ENCODE peak calls at places on chromosomes 1 and 21, in seven cellular contexts. B, P, O, U, V, Z and Y are unnamed samples. For H3K36me3, the result is how much of the 10 kb centered on the place peaks cover.

GRCh38 chr1:115668579-115668978 is 26.8 kb downstream of the VANGL1 start:
- DNase-seq in B (peak), P (peak), O (peak), U (no peak), V (peak), Z (no peak), Y (no peak)

GRCh38 chr1:170521818-170522217 is 10.1 kb upstream of the GORAB start:
- DNase-seq in B (no peak), P (peak), O (no peak), U (no peak), V (peak), Z (no peak), Y (no peak)

GRCh38 chr1:232143315-232143886 is 486.5 kb downstream of the SIPA1L2 start:
- DNase-seq in B (no peak), P (peak), O (no peak), U (peak), V (no peak), Z (no peak), Y (no peak)

GRCh38 chr1:117572546-117572945 is 33.3 kb upstream of the TENT5C start:
- DNase-seq in B (no peak), P (no peak), O (no peak), U (no peak), V (no peak), Z (no peak), Y (no peak)

GRCh38 chr1:43388613-43389012 is 987 bp downstream of the MED8 start:
- DNase-seq in B (no peak), P (peak), O (no peak), U (no peak), V (no peak), Z (no peak), Y (no peak)

GRCh38 chr21:41817228-41817627 is 50.4 kb upstream of the RIPK4 start:
- DNase-seq in B (peak), P (peak), O (peak), U (peak), V (peak), Z (no peak), Y (peak)

GRCh38 chr1:156387899-156388813 is 19.1 kb downstream of the RHBG start:
- DNase-seq in B (no peak), P (peak), O (no peak), U (peak), V (no peak), Z (no peak), Y (no peak)

GRCh38 chr1:170470121-170470520 is 61.8 kb upstream of the GORAB start:
- DNase-seq in B (no peak), P (no peak), O (no peak), U (no peak), V (no peak), Z (no peak), Y (no peak)

GRCh38 chr1:33516891-33517550 is 44.6 kb downstream of the ZSCAN20 start:
- DNase-seq in B (no peak), P (no peak), O (no peak), U (no peak), V (peak), Z (no peak), Y (no peak)

GRCh38 chr1:183075861-183076260 is 52.6 kb downstream of the LAMC1 start:
- DNase-seq in B (no peak), P (peak), O (no peak), U (no peak), V (peak), Z (no peak), Y (no peak)

GRCh38 chr1:3598051-3598471 is 13.2 kb downstream of the MEGF6 start:
- DNase-seq in B (peak), P (no peak), O (no peak), U (peak), V (no peak), Z (no peak), Y (no peak)

GRCh38 chr1:214660900-214661299 is 57.9 kb downstream of the CENPF start:
- DNase-seq in B (no peak), P (peak), O (no peak), U (peak), V (peak), Z (no peak), Y (no peak)

GRCh38 chr1:158527190-158527815 is 26.9 kb downstream of the OR6Y1 start:
- DNase-seq in B (peak), P (peak), O (no peak), U (no peak), V (peak), Z (no peak), Y (no peak)

GRCh38 chr1:186139706-186140105 is 235.3 kb downstream of the TPR start:
- DNase-seq in B (peak), P (peak), O (no peak), U (no peak), V (peak), Z (no peak), Y (no peak)

GRCh38 chr1:36123357-36123756 is 1.7 kb downstream of the COL8A2 start:
- DNase-seq in B (no peak), P (no peak), O (no peak), U (no peak), V (no peak), Z (no peak), Y (no peak)

GRCh38 chr1:2645776-2646175 is 13.0 kb upstream of the MMEL1 start:
- DNase-seq in B (no peak), P (no peak), O (no peak), U (no peak), V (no peak), Z (peak), Y (no peak)

GRCh38 chr1:229129306-229130027 is 141.4 kb upstream of the RAB4A start:
- DNase-seq in B (no peak), P (no peak), O (no peak), U (no peak), V (no peak), Z (peak), Y (no peak)

GRCh38 chr21:36237441-36237840 is 80.8 kb downstream of the DOP1B start:
- DNase-seq in B (peak), P (no peak), O (no peak), U (no peak), V (no peak), Z (no peak), Y (peak)

GRCh38 chr21:45266518-45267389 is 20.9 kb downstream of the POFUT2 start:
- DNase-seq in B (no peak), P (no peak), O (no peak), U (no peak), V (no peak), Z (peak), Y (no peak)

GRCh38 chr1:15428815-15429435 is 9.3 kb upstream of the CTRC start:
- DNase-seq in B (no peak), P (no peak), O (no peak), U (no peak), V (no peak), Z (no peak), Y (no peak)

GRCh38 chr1:15431571-15431948 is 6.7 kb upstream of the CTRC start:
- DNase-seq in B (no peak), P (no peak), O (no peak), U (no peak), V (no peak), Z (no peak), Y (no peak)

GRCh38 chr1:15430787-15431570 is 7.3 kb upstream of the CTRC start:
- DNase-seq in B (no peak), P (peak), O (no peak), U (peak), V (peak), Z (no peak), Y (no peak)

GRCh38 chr1:15427280-15427666 is 11.0 kb upstream of the CTRC start:
- DNase-seq in B (no peak), P (no peak), O (no peak), U (no peak), V (no peak), Z (no peak), Y (no peak)

GRCh38 chr1:15429701-15430149 is 8.5 kb upstream of the CTRC start:
- DNase-seq in B (peak), P (peak), O (no peak), U (no peak), V (peak), Z (no peak), Y (no peak)
- H3K36me3 ChIP-seq in B (under half), P (under half), O (under half), U (under half), V (under half), Z (under half), Y (under half)

GRCh38 chr1:241637604-241638003 is 2.6 kb downstream of the CHML start:
- DNase-seq in B (peak), P (peak), O (no peak), U (peak), V (peak), Z (no peak), Y (no peak)

GRCh38 chr1:241640149-241640866 is at the start of the genes CHML and OPN3:
- DNase-seq in B (peak), P (peak), O (peak), U (peak), V (peak), Z (peak), Y (no peak)

GRCh38 chr1:241638091-241638682 is 2.0 kb downstream of the CHML start:
- DNase-seq in B (no peak), P (no peak), O (no peak), U (no peak), V (no peak), Z (no peak), Y (no peak)

GRCh38 chr1:241639653-241640148 is 468 bp downstream of the CHML start:
- DNase-seq in B (peak), P (peak), O (no peak), U (peak), V (peak), Z (peak), Y (no peak)

DNA sequence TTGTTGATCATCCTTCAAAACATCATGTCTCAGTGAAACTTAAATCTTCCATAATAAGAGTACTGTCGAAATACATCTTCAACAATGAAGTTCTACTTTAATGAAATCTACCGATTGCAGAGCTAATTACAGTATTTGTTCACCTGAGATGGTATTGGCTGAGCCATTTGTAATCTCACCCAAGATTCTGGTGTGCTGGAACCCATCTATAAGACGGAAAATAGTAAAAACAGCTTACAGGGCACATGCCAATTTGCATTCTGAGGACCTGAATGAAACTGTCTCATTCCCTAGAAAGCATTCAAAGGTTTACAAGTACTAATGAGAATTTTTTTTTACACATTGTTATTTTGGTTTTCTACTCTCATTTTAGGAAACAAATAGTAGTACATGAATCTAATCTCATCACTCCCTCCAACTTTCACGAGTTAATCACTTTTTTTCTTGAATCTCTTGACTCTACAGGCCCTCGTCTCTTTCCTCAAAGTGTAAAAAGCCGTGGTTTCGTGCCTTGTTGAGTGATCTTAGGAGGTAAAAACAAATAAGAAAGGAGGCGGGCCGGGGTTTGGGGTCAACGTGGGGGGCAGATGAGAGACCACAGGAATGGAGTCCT is 1.0 kb downstream of the CHML start:
- DNase-seq in B (peak), P (peak), O (no peak), U (no peak), V (peak), Z (no peak), Y (no peak)
- H3K27ac ChIP-seq in B (peak), P (no peak), O (no peak), U (no peak), V (peak), Z (no peak), Y (peak)

GRCh38 chr1:178531897-178532296 is 19.0 kb downstream of the TEX35 start:
- DNase-seq in B (no peak), P (peak), O (no peak), U (no peak), V (no peak), Z (no peak), Y (no peak)
- H3K9ac ChIP-seq in B (peak), P (no peak), O (no peak), U (no peak), V (no peak), Z (no peak), Y (peak)

GRCh38 chr1:31272369-31272768 is 24.2 kb downstream of the SNRNP40 start:
- DNase-seq in B (no peak), P (no peak), O (no peak), U (no peak), V (no peak), Z (no peak), Y (no peak)
- H3K36me3 ChIP-seq in B (under half), P (under half), O (under half), U (under half), V (under half), Z (under half), Y (under half)

GRCh38 chr1:111737216-111738132 is 1.7 kb downstream of the INKA2 start:
- DNase-seq in B (no peak), P (no peak), O (no peak), U (peak), V (no peak), Z (no peak), Y (no peak)

GRCh38 chr1:111736548-111737215 is 2.5 kb downstream of the INKA2 start:
- DNase-seq in B (no peak), P (no peak), O (no peak), U (peak), V (peak), Z (peak), Y (no peak)

GRCh38 chr1:111735321-111735720 is 3.9 kb downstream of the INKA2 start:
- DNase-seq in B (no peak), P (no peak), O (no peak), U (no peak), V (peak), Z (no peak), Y (no peak)

GRCh38 chr1:111734426-111734825 is 4.8 kb downstream of the INKA2 start:
- DNase-seq in B (no peak), P (no peak), O (no peak), U (no peak), V (no peak), Z (no peak), Y (no peak)

GRCh38 chr1:111735858-111736544 is 3.2 kb downstream of the INKA2 start:
- DNase-seq in B (no peak), P (no peak), O (no peak), U (peak), V (peak), Z (no peak), Y (no peak)
- H3K27ac ChIP-seq in B (no peak), P (no peak), O (no peak), U (no peak), V (peak), Z (no peak), Y (no peak)

GRCh38 chr1:27887215-27888035 is 15.1 kb downstream of the THEMIS2 start:
- DNase-seq in B (no peak), P (no peak), O (no peak), U (no peak), V (no peak), Z (no peak), Y (no peak)

GRCh38 chr1:27886353-27886679 is 14.0 kb downstream of the THEMIS2 start:
- DNase-seq in B (no peak), P (no peak), O (no peak), U (no peak), V (no peak), Z (no peak), Y (no peak)

GRCh38 chr1:27889506-27889905 is 17.2 kb downstream of the THEMIS2 start:
- DNase-seq in B (no peak), P (no peak), O (no peak), U (no peak), V (no peak), Z (no peak), Y (no peak)

GRCh38 chr1:27886744-27887143 is 14.4 kb downstream of the THEMIS2 start:
- DNase-seq in B (no peak), P (no peak), O (no peak), U (no peak), V (no peak), Z (no peak), Y (no peak)

DNA sequence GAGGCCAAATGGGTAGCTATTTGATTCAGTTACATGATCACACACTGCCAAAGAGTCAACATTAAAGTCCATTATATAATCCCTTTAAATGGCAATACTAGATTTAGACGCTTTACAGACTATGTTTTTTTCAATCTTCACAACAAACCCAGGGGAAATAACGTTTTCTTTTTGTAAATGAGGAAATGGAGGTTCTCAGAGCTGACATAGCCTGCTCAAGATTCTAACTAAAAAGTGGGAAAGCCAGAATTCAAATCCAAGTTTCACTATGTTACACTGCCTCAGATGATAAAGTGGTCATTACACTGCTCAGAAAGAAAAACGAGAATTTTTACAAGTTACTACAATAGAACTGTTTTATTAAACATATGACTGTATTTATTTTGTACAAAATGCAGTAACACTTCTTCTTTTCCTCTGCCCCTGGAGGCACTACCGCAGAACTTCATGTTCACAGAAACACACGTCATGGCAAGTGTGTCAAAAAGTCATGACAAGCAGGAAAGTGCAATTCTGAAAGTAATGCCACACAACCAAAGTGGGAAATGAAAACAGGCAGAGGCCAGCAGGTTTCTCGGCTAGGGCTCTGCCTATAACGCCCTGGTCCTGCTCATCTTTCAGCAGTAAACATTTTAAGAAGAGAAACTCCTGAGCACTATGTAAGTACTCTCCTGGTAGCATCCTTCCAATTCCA is 19.0 kb downstream of the THEMIS2 start:
- DNase-seq in B (no peak), P (no peak), O (no peak), U (no peak), V (no peak), Z (no peak), Y (no peak)
- H3K9ac ChIP-seq in B (no peak), P (no peak), O (no peak), U (no peak), V (no peak), Z (no peak), Y (no peak)

GRCh38 chr1:206439205-206439604 is 31.1 kb upstream of the IKBKE start:
- DNase-seq in B (no peak), P (no peak), O (no peak), U (no peak), V (no peak), Z (no peak), Y (no peak)
- H3K36me3 ChIP-seq in B (under half), P (under half), O (under half), U (under half), V (under half), Z (under half), Y (under half)

DNA sequence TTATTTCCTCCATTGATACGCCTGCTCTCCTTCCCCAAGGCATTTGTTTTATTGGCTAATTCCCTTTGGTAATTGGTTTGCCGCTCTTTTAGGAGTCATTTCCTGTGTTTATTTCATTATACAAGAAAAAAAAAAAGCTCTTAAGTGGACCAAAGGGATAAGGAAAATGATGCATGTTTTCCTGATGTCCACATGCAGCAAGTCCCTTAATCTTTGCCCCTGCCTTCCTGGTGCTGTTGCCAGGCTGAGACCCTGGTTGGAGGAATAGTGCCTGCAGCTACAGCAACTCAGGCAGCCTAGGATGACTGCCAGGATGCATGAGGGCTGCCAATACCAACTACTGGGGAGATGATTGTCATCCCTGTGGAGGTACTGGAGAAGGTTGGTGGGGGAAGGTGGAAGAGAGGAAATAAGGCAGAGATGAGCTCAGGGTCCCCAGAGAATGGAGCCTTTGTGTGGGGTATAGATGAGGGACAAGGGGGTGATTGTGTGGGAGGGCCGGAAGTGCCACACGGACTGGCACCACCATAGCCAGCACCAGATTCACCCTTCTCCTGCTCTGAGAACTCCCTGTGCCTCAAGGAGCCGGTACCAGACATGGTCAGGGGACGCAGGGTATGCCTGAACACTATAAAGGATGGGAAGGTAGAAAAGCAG is 6.1 kb upstream of the GATAD2B start:
- DNase-seq in B (no peak), P (peak), O (no peak), U (no peak), V (peak), Z (peak), Y (no peak)
- H3K27ac ChIP-seq in B (no peak), P (no peak), O (no peak), U (no peak), V (no peak), Z (no peak), Y (no peak)

GRCh38 chr21:39388811-39389155 is 39.9 kb upstream of the HMGN1 start:
- DNase-seq in B (no peak), P (no peak), O (no peak), U (no peak), V (no peak), Z (no peak), Y (no peak)
- H3K9ac ChIP-seq in B (no peak), P (peak), O (peak), U (no peak), V (no peak), Z (no peak), Y (no peak)